ENCODE peak calls at places on chromosomes 13 and 19, in ten cellular contexts. H is stimulated activated CD8-positive, alpha-beta memory T cell treated with anti-CD3 and anti-CD28 coated beads, Interleukin-15, amount 100 ng/mL, for 4 hours; S is hepatic stellate cell; Y is NCI-H345; X is foreskin fibroblast; V is naive thymus-derived CD8-positive, alpha-beta T cell; B is HFFc6; F is left colon; T is stimulated activated CD4-positive, alpha-beta T cell treated with anti-CD3 and anti-CD28 coated beads, Interleukin-2, amount 100 ng/mL, for 48 hours; G is lung microvascular endothelial cell. N is an unnamed sample.

GRCh38 chr19:17526922-17527321 is 15.5 kb downstream of the PGLS start:
- DNase-seq in H (no peak), S (no peak), Y (no peak), X (no peak), V (no peak), B (no peak), F (peak; percentile 44), T (no peak), G (no peak), N (no peak)

GRCh38 chr19:4183967-4184717 is 1.7 kb downstream of the ANKRD24 start:
- DNase-seq in H (no peak), S (no peak), Y (peak; percentile 87), X (no peak), V (no peak), B (no peak), F (no peak), T (no peak), G (no peak), N (no peak)

GRCh38 chr19:13955662-13956364 is 3.5 kb downstream of the DCAF15 start:
- DNase-seq in H (no peak), S (no peak), Y (no peak), X (no peak), V (no peak), B (no peak), F (no peak), T (no peak), G (no peak), N (no peak)

GRCh38 chr19:2043864-2044708 is 7.0 kb downstream of the MKNK2 start:
- DNase-seq in H (no peak), S (no peak), Y (no peak), X (no peak), V (no peak), B (no peak), F (peak; percentile 16), T (no peak), G (no peak), N (no peak)

GRCh38 chr13:99614465-99614885 is 113.2 kb downstream of the TM9SF2 start:
- DNase-seq in H (no peak), S (peak; percentile 22), Y (no peak), X (no peak), V (no peak), B (peak; percentile 16), F (no peak), T (no peak), G (peak; percentile 68), N (no peak)

GRCh38 chr19:35717665-35718344 is at the start of gene KMT2B:
- DNase-seq in H (no peak), S (peak; percentile 97), Y (peak; percentile 100), X (no peak), V (no peak), B (peak; percentile 93), F (peak; percentile 95), T (no peak), G (no peak), N (no peak)

GRCh38 chr19:33430674-33431277 is 57.3 kb downstream of the CEBPG start:
- DNase-seq in H (no peak), S (peak; percentile 84), Y (peak; percentile 80), X (peak; percentile 56), V (peak; percentile 14), B (peak; percentile 53), F (peak; percentile 80), T (peak; percentile 71), G (peak; percentile 78), N (peak; percentile 27)

GRCh38 chr13:27183561-27184147 is 12.0 kb upstream of the USP12 start:
- DNase-seq in H (no peak), S (no peak), Y (no peak), X (peak; percentile 58), V (no peak), B (peak; percentile 27), F (no peak), T (no peak), G (no peak), N (no peak)

GRCh38 chr13:28327761-28328607 is 166.9 kb downstream of the FLT1 start:
- DNase-seq in H (no peak), S (peak; percentile 53), Y (no peak), X (no peak), V (no peak), B (no peak), F (no peak), T (no peak), G (no peak), N (no peak)

GRCh38 chr19:16899566-16900075 is 10.8 kb downstream of the F2RL3 start:
- DNase-seq in H (no peak), S (peak; percentile 81), Y (no peak), X (no peak), V (no peak), B (no peak), F (peak; percentile 63), T (no peak), G (peak; percentile 76), N (peak; percentile 58)

GRCh38 chr19:334296-335071 is 10.1 kb downstream of the MIER2 start:
- DNase-seq in H (no peak), S (no peak), Y (no peak), X (no peak), V (no peak), B (no peak), F (no peak), T (no peak), G (no peak), N (no peak)

GRCh38 chr13:47680752-47681151 is 320.3 kb downstream of the SUCLA2 start:
- DNase-seq in H (no peak), S (no peak), Y (no peak), X (peak; percentile 33), V (no peak), B (peak; percentile 7), F (no peak), T (no peak), G (no peak), N (no peak)

GRCh38 chr13:99199541-99200432 is 867 bp upstream of the UBAC2 start:
- DNase-seq in H (no peak), S (peak; percentile 54), Y (no peak), X (peak; percentile 15), V (no peak), B (no peak), F (no peak), T (no peak), G (peak; percentile 43), N (no peak)

GRCh38 chr13:47503468-47503867 is 497.6 kb downstream of the SUCLA2 start:
- DNase-seq in H (no peak), S (no peak), Y (no peak), X (no peak), V (no peak), B (no peak), F (no peak), T (no peak), G (no peak), N (no peak)

GRCh38 chr13:95281258-95281602 is 20.0 kb downstream of the ABCC4 start:
- DNase-seq in H (no peak), S (no peak), Y (no peak), X (no peak), V (no peak), B (no peak), F (no peak), T (no peak), G (no peak), N (no peak)

GRCh38 chr19:34155686-34156085 is 16.6 kb upstream of the LSM14A start:
- DNase-seq in H (no peak), S (peak; percentile 25), Y (no peak), X (peak; percentile 57), V (no peak), B (peak; percentile 76), F (no peak), T (no peak), G (no peak), N (no peak)

GRCh38 chr13:98488736-98489135 is 88.2 kb downstream of the STK24 start:
- DNase-seq in H (no peak), S (no peak), Y (no peak), X (no peak), V (no peak), B (no peak), F (no peak), T (no peak), G (no peak), N (no peak)

GRCh38 chr13:103056008-103056407 is 10.2 kb downstream of the SLC10A2 start:
- DNase-seq in H (no peak), S (no peak), Y (no peak), X (no peak), V (no peak), B (no peak), F (no peak), T (no peak), G (no peak), N (no peak)

GRCh38 chr13:28161370-28161769 is 23.0 kb downstream of the PAN3 start:
- DNase-seq in H (no peak), S (no peak), Y (no peak), X (no peak), V (no peak), B (peak; percentile 25), F (peak; percentile 33), T (no peak), G (no peak), N (no peak)

GRCh38 chr19:34187011-34187410 is 14.7 kb downstream of the LSM14A start:
- DNase-seq in H (no peak), S (no peak), Y (no peak), X (no peak), V (no peak), B (no peak), F (no peak), T (no peak), G (no peak), N (no peak)

GRCh38 chr13:98984118-98984517 is 6.3 kb upstream of the DOCK9 start:
- DNase-seq in H (no peak), S (no peak), Y (no peak), X (no peak), V (no peak), B (no peak), F (no peak), T (no peak), G (no peak), N (no peak)

GRCh38 chr19:5138606-5139594 is 170.0 kb downstream of the KDM4B start:
- DNase-seq in H (peak; percentile 58), S (no peak), Y (no peak), X (peak; percentile 32), V (peak; percentile 73), B (no peak), F (peak; percentile 71), T (peak; percentile 69), G (peak; percentile 62), N (peak; percentile 93)

GRCh38 chr19:7373862-7374261 is 25.1 kb downstream of the ARHGEF18 start:
- DNase-seq in H (no peak), S (no peak), Y (no peak), X (no peak), V (no peak), B (peak; percentile 11), F (no peak), T (no peak), G (no peak), N (no peak)

GRCh38 chr19:49570997-49571676 is 9.2 kb downstream of the NOSIP start:
- DNase-seq in H (no peak), S (no peak), Y (peak; percentile 4), X (no peak), V (no peak), B (no peak), F (no peak), T (no peak), G (peak; percentile 83), N (no peak)

GRCh38 chr13:111640476-111640875 is 320.0 kb downstream of the TEX29 start:
- DNase-seq in H (no peak), S (no peak), Y (no peak), X (no peak), V (no peak), B (no peak), F (no peak), T (no peak), G (no peak), N (no peak)

GRCh38 chr13:35283856-35284255 is 192.6 kb downstream of the MAB21L1 start:
- DNase-seq in H (no peak), S (no peak), Y (peak; percentile 71), X (peak; percentile 1), V (no peak), B (peak; percentile 19), F (no peak), T (no peak), G (peak; percentile 6), N (no peak)

GRCh38 chr19:39568604-39569003 is 28.6 kb upstream of the EID2 start:
- DNase-seq in H (no peak), S (peak; percentile 4), Y (no peak), X (no peak), V (no peak), B (no peak), F (no peak), T (no peak), G (no peak), N (no peak)

GRCh38 chr19:12293771-12294307 is 844 bp downstream of the ZNF44 start:
- DNase-seq in H (no peak), S (peak; percentile 64), Y (peak; percentile 0), X (peak; percentile 42), V (peak; percentile 29), B (peak; percentile 62), F (peak; percentile 91), T (peak; percentile 30), G (peak; percentile 49), N (peak; percentile 33)